ENCODE peak calls at places on chromosomes 5 and 9, in six cellular contexts. C is heart right ventricle; Q is right cardiac atrium; H is CD4-positive, alpha-beta T cell; O is left ventricle myocardium inferior; T is astrocyte. M is an unnamed sample.

GRCh38 chr5:172827843-172828242 is 6.2 kb upstream of the ERGIC1 start:
- DNase-seq in C (no peak), Q (no peak), H (no peak), O (no peak), T (no peak), M (no peak)

GRCh38 chr5:95773325-95774059 is 42.4 kb downstream of the RHOBTB3 start:
- DNase-seq in C (no peak), Q (no peak), H (no peak), O (no peak), T (peak; percentile 94), M (no peak)

GRCh38 chr9:126558051-126558665 is 55.6 kb upstream of the LMX1B start:
- DNase-seq in C (peak; percentile 50), Q (peak; percentile 74), H (peak; percentile 48), O (peak; percentile 46), T (peak; percentile 6), M (peak; percentile 68)

GRCh38 chr5:56356121-56356875 is 123.2 kb upstream of the ANKRD55 start:
- DNase-seq in C (no peak), Q (no peak), H (no peak), O (no peak), T (no peak), M (no peak)

GRCh38 chr9:136648746-136649145 is 14.0 kb upstream of the EGFL7 start:
- DNase-seq in C (peak; percentile 84), Q (peak; percentile 92), H (no peak), O (peak; percentile 83), T (no peak), M (no peak)

GRCh38 chr5:151470440-151470839 is 23.0 kb downstream of the SLC36A1 start:
- DNase-seq in C (no peak), Q (no peak), H (no peak), O (no peak), T (no peak), M (no peak)

GRCh38 chr5:159515909-159516415 is 185.7 kb upstream of the IL12B start:
- DNase-seq in C (peak; percentile 53), Q (peak; percentile 78), H (peak; percentile 52), O (peak; percentile 43), T (peak; percentile 39), M (peak; percentile 62)

GRCh38 chr9:95877984-95878383 is 2.5 kb downstream of the ERCC6L2 start:
- DNase-seq in C (no peak), Q (no peak), H (no peak), O (no peak), T (no peak), M (no peak)

GRCh38 chr9:137411670-137412380 is 11.1 kb downstream of the EXD3 start:
- DNase-seq in C (peak; percentile 78), Q (peak; percentile 88), H (peak; percentile 23), O (peak; percentile 77), T (peak; percentile 91), M (peak; percentile 73)

GRCh38 chr5:123088031-123088805 is 823 bp upstream of the PRDM6 start:
- DNase-seq in C (no peak), Q (no peak), H (no peak), O (no peak), T (no peak), M (no peak)

GRCh38 chr5:166369817-166370216 is 1921.6 kb upstream of the WWC1 start:
- DNase-seq in C (no peak), Q (no peak), H (no peak), O (no peak), T (no peak), M (no peak)

GRCh38 chr5:19927919-19928318 is 60.1 kb downstream of the CDH18 start:
- DNase-seq in C (no peak), Q (no peak), H (no peak), O (no peak), T (no peak), M (no peak)

GRCh38 chr5:57750282-57750681 is 267.7 kb upstream of the ACTBL2 start:
- DNase-seq in C (no peak), Q (no peak), H (no peak), O (no peak), T (no peak), M (no peak)

GRCh38 chr9:130940693-130941576 is 1.9 kb upstream of the FIBCD1 start:
- DNase-seq in C (peak; percentile 73), Q (peak; percentile 86), H (peak; percentile 68), O (peak; percentile 62), T (no peak), M (peak; percentile 93)

GRCh38 chr9:91166796-91167366 is 194.8 kb downstream of the AUH start:
- DNase-seq in C (no peak), Q (no peak), H (no peak), O (no peak), T (peak; percentile 80), M (peak; percentile 1)

GRCh38 chr5:79811081-79811480 is 121.4 kb downstream of the CMYA5 start:
- DNase-seq in C (no peak), Q (no peak), H (no peak), O (no peak), T (no peak), M (no peak)

GRCh38 chr5:68176802-68177479 is 38.6 kb upstream of the PIK3R1 start:
- DNase-seq in C (no peak), Q (no peak), H (no peak), O (no peak), T (no peak), M (no peak)

GRCh38 chr5:13382232-13382631 is 562.3 kb downstream of the DNAH5 start:
- DNase-seq in C (no peak), Q (no peak), H (no peak), O (no peak), T (no peak), M (no peak)

GRCh38 chr9:137157618-137158502 is 12.0 kb downstream of the LRRC26 start:
- DNase-seq in C (no peak), Q (peak; percentile 13), H (no peak), O (no peak), T (no peak), M (no peak)

GRCh38 chr9:113690055-113690740 is 185.9 kb upstream of the ZNF618 start:
- DNase-seq in C (no peak), Q (no peak), H (no peak), O (no peak), T (no peak), M (no peak)

GRCh38 chr9:137009938-137010732 is 13.8 kb upstream of the CLIC3 start:
- DNase-seq in C (no peak), Q (no peak), H (no peak), O (no peak), T (no peak), M (no peak)

GRCh38 chr9:134385873-134386370 is 59.7 kb downstream of the RXRA start:
- DNase-seq in C (no peak), Q (no peak), H (no peak), O (no peak), T (no peak), M (no peak)

DNA sequence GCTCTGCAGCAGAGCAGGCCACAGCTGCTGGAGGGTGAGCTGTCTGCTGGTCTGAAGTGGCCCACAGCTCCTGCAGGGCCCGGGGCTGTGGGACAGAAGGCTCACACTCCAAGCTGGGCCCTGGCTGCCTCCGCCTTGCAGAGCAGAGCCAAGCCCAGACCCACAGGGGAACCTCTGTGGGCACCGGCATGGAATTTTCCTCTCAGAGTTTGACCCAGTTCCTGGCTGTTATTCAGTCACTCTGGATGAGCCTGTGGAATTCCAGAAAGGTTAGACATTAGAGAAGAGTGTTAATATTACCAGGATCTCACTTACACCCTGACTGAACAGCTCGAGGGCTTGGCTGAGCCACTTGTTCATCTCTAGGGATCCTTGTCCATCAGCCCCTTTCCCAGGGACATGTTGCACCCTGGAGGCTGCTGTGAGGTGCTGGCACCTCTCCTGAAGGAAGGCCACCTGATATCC is 17.5 kb downstream of the IL9 start:
- DNase-seq in C (no peak), Q (no peak), H (no peak), O (no peak), T (peak; percentile 1), M (no peak)
- H3K27ac ChIP-seq in C (no peak overlapping the region), Q (no peak overlapping the region), H (no peak overlapping the region), O (no peak overlapping the region), T (no peak overlapping the region), M (no peak overlapping the region)

GRCh38 chr9:34380034-34380510 is 3.4 kb upstream of the MYORG start:
- DNase-seq in C (no peak), Q (peak; percentile 73), H (no peak), O (no peak), T (no peak), M (no peak)

GRCh38 chr9:34382054-34382453 is 5.4 kb upstream of the MYORG start:
- DNase-seq in C (no peak), Q (no peak), H (no peak), O (no peak), T (no peak), M (no peak)

GRCh38 chr9:34381323-34381722 is 4.6 kb upstream of the MYORG start:
- DNase-seq in C (peak; percentile 39), Q (peak; percentile 70), H (no peak), O (no peak), T (no peak), M (peak; percentile 63)

GRCh38 chr9:34379334-34380033 is 2.8 kb upstream of the MYORG start:
- DNase-seq in C (peak; percentile 89), Q (peak; percentile 95), H (peak; percentile 88), O (peak; percentile 84), T (peak; percentile 31), M (peak; percentile 94)

DNA sequence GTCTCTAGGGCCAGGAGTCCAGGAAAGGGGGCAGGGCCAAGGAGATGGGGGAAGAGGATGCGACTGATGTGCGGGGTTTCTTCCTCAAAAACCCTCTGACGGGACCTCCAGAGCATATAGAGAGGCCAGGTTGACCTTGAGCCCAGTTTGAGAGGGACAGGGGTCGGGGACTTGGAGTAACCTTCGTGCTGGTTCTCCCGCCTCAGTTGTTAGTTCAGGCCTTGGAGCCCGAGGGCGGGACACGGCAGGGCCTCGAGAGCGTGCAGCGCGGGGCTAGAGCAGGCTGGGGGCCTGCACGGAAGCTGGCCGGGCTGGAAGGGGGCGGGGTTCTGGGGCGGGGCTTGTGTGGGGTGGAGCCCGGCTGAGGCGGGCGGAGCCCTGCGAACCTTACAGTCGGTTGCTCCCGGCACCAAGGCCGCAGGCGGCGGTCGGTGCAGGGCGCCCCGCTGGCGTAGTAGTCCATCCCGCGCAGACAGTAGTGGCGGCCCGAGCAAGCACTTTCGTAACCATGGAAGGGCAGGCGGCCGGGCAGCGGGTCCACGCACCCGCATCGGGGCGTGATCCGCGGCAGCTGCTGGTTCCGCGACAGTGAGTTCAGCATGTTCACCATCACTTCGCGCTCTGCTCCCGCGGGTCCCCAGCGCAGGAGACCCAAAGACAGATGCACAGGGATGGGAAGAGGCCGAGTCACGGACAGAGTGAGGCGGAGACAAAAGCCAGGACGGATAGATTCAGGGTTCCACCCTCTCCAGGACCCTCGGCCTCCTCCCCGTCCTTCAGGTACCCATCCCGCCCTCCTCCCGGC is 4.0 kb upstream of the MYORG start:
- DNase-seq in C (peak; percentile 86), Q (peak; percentile 92), H (peak; percentile 74), O (peak; percentile 84), T (peak; percentile 44), M (peak; percentile 86)
- H3K27ac ChIP-seq in C (peak overlapping the region; percentile 85), Q (peak overlapping the region; percentile 37), H (no peak overlapping the region), O (peak overlapping the region; percentile 88), T (no peak overlapping the region), M (peak overlapping the region; percentile 76)

DNA sequence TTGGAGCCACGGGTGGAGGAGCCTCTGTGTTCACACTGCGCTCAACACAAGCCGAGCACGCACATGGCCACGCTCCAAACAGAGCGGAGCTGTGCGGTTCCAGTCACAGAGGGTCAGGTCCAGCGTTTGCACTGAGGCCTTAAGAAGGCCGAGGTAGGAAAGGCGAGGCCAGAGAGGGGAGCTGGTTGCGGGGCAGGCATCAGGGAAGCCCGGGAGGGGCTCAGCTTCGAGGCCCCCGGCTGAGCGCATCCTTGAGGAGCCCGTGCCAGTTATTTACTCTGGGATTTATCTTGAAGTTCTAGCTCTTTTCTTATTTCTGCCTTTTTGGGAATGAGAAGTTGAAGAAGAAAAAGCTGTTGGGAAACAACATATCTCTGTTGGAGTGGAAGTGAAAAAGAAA is 140.8 kb downstream of the IRX1 start:
- DNase-seq in C (no peak), Q (no peak), H (no peak), O (no peak), T (no peak), M (no peak)
- H3K27ac ChIP-seq in C (no peak overlapping the region), Q (no peak overlapping the region), H (no peak overlapping the region), O (no peak overlapping the region), T (no peak overlapping the region), M (no peak overlapping the region)

GRCh38 chr9:124517600-124517999 is 10.4 kb upstream of the NR5A1 start:
- DNase-seq in C (no peak), Q (no peak), H (no peak), O (no peak), T (no peak), M (no peak)
- H3K27ac ChIP-seq in C (no peak overlapping the region), Q (no peak overlapping the region), H (no peak overlapping the region), O (no peak overlapping the region), T (no peak overlapping the region), M (no peak overlapping the region)